ENCODE peak calls at places on chromosomes 12 and 14, in six cellular contexts. B, G, X, L, I and W are unnamed samples.
A peak's percentile ranks its signal among the peaks of the same experiment; 100 is the strongest.

GRCh38 chr14:95265106-95266094 is 54.3 kb downstream of the CLMN start:
- DNase-seq in B (peak; percentile 31), G (peak; percentile 89), X (peak; percentile 66), L (no peak), I (peak; percentile 86), W (peak; percentile 63)

GRCh38 chr12:112236386-112236785 is 111.0 kb downstream of the TRAFD1 start:
- DNase-seq in B (no peak), G (peak; percentile 6), X (no peak), L (no peak), I (no peak), W (no peak)

GRCh38 chr12:110266980-110267620 is 13.9 kb upstream of the ATP2A2 start:
- DNase-seq in B (peak; percentile 44), G (peak; percentile 91), X (no peak), L (peak; percentile 64), I (no peak), W (peak; percentile 94)

GRCh38 chr14:24674204-24674970 is 40.4 kb upstream of the GZMB start:
- DNase-seq in B (no peak), G (no peak), X (no peak), L (no peak), I (no peak), W (no peak)

GRCh38 chr12:50665170-50665569 is 98.7 kb upstream of the ATF1 start:
- DNase-seq in B (no peak), G (no peak), X (no peak), L (no peak), I (no peak), W (no peak)

GRCh38 chr14:64778114-64778754 is 74.0 kb downstream of the PLEKHG3 start:
- DNase-seq in B (no peak), G (no peak), X (no peak), L (no peak), I (no peak), W (no peak)

GRCh38 chr14:34301107-34301734 is 160.8 kb downstream of the SPTSSA start:
- DNase-seq in B (peak; percentile 16), G (peak; percentile 52), X (no peak), L (no peak), I (no peak), W (peak; percentile 52)

GRCh38 chr12:131452444-131452860 is 258.4 kb upstream of the SFSWAP start:
- DNase-seq in B (no peak), G (no peak), X (no peak), L (no peak), I (no peak), W (no peak)

GRCh38 chr12:50052964-50053363 is 4.4 kb upstream of the ASIC1 start:
- DNase-seq in B (no peak), G (no peak), X (no peak), L (no peak), I (no peak), W (no peak)

GRCh38 chr14:88868558-88869159 is 44.2 kb downstream of the TTC8 start:
- DNase-seq in B (no peak), G (peak; percentile 24), X (no peak), L (no peak), I (no peak), W (no peak)

GRCh38 chr12:132559652-132560420 is 50.5 kb downstream of the LRCOL1 start:
- DNase-seq in B (no peak), G (peak; percentile 86), X (peak; percentile 51), L (no peak), I (no peak), W (no peak)

GRCh38 chr12:101165319-101165718 is 44.7 kb downstream of the SLC5A8 start:
- DNase-seq in B (no peak), G (no peak), X (no peak), L (no peak), I (no peak), W (no peak)

GRCh38 chr12:125860672-125861288 is 795.5 kb downstream of the AACS start:
- DNase-seq in B (no peak), G (no peak), X (no peak), L (no peak), I (no peak), W (no peak)

GRCh38 chr12:49982246-49983229 is 9.8 kb downstream of the AQP6 start:
- DNase-seq in B (no peak), G (peak; percentile 73), X (no peak), L (no peak), I (no peak), W (no peak)

GRCh38 chr14:77199590-77199989 is 18.0 kb downstream of the TMEM63C start:
- DNase-seq in B (no peak), G (no peak), X (no peak), L (no peak), I (no peak), W (no peak)

GRCh38 chr12:25458047-25458552 is 95.0 kb downstream of the LMNTD1 start:
- DNase-seq in B (no peak), G (peak; percentile 98), X (no peak), L (no peak), I (peak; percentile 89), W (peak; percentile 94)

DNA sequence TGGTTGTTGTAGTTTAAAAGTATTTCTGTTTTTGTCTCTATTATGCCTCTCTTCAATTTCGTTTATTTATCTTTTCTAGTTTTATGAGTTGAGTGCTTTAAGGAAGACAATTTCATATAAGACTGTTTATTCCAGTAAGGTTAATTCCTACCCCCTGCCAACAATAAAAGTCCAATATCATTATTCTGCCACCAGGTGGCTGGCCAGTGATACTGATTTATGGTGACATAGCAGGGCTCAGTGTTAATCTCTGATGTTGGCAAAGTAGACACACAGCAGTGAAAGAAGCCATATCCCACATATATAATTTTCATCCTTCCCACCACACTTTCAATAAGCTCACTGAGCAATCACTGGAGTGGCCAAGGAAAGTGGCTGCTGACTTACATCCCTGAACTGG is 69.0 kb upstream of the BMP4 start:
- DNase-seq in B (no peak), G (peak; percentile 57), X (no peak), L (no peak), I (no peak), W (no peak)
- TF ChIP-seq CTCF in B (no peak), G (peak; percentile 24), X (peak; percentile 45), L (no peak), I (peak; percentile 31), W (peak; percentile 35)

GRCh38 chr12:57738661-57739237 is at the start of gene AGAP2:
- DNase-seq in B (no peak), G (no peak), X (no peak), L (no peak), I (no peak), W (no peak)
- H3K4me3 ChIP-seq in B (no peak within 1 kb of the TSS), G (peak within 1 kb of the TSS; percentile 9), X (no peak within 1 kb of the TSS), L (peak within 1 kb of the TSS; percentile 34), I (peak within 1 kb of the TSS; percentile 42), W (peak within 1 kb of the TSS; percentile 26)

DNA sequence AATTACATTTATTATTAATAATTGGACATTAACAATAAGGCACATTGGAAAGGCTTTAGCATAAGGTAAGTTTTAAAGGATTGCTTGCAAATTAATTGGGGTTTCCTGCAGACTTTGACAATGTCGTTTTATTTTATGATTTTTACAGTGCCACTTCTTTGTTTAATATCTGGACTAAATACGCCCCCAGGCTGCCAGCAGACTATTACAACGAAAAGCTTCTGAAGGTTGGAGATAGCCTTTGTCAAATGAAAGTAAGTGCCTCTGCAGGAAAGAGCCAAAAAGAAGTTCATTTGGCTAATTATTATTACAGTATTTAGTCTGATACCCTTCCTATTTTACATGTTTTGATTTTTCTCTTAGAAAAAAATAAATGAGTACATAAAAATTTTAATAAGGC is 11.3 kb downstream of the CFAP54 start:
- DNase-seq in B (no peak), G (peak; percentile 58), X (no peak), L (no peak), I (no peak), W (no peak)
- TF ChIP-seq CTCF in B (peak; percentile 29), G (peak; percentile 20), X (no peak), L (no peak), I (no peak), W (peak; percentile 9)

GRCh38 chr12:114789276-114789675 is 105.3 kb upstream of the TBX3 start:
- DNase-seq in B (no peak), G (no peak), X (no peak), L (no peak), I (no peak), W (no peak)

GRCh38 chr12:114780746-114781399 is 96.9 kb upstream of the TBX3 start:
- DNase-seq in B (no peak), G (no peak), X (no peak), L (no peak), I (no peak), W (no peak)

GRCh38 chr12:114779647-114780046 is 95.7 kb upstream of the TBX3 start:
- DNase-seq in B (no peak), G (no peak), X (no peak), L (no peak), I (no peak), W (no peak)

GRCh38 chr12:114783176-114783575 is 99.2 kb upstream of the TBX3 start:
- DNase-seq in B (no peak), G (peak; percentile 26), X (no peak), L (no peak), I (no peak), W (no peak)

DNA sequence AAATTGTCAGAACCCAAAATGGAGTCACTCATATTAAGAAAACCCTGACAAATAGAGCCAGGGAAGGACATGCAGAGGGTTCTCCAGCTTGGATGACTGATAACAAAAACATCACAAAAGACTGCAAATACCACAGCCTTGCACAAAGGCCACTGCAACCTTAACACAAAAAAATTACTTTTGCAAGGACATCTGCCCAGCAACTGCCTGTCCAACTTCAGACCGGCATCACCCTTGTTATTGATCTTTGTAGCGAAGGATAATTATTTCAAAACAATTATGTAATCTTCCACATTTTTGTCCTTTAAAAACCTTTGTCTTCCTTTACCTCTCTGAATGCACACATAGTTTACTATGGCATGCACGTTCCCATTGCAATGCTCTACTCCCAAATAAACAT is 100.6 kb upstream of the TBX3 start:
- DNase-seq in B (no peak), G (peak; percentile 49), X (no peak), L (no peak), I (no peak), W (no peak)
- H3K4me3 ChIP-seq in B (no peak overlapping the region), G (no peak overlapping the region), X (no peak overlapping the region), L (no peak overlapping the region), I (no peak overlapping the region), W (no peak overlapping the region)

DNA sequence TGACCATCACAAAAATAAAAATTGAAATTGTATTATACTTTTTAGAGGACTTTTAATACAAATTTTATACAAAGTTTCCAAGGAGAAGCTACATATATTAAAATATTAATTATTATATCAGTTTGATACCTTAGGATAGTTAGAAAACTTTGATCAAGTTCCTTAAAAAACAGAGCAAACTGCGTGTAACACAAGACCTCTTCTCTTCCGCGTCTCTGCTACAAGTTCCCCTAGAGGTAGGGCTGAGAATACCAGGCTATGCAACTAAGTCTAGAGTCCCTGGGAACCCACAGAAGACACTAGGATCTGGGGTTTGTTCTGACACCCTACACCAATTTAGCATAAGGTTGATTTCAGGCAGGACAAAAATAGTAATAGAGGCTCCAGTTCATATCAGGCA is 319.0 kb downstream of the FOXG1 start:
- DNase-seq in B (no peak), G (peak; percentile 14), X (no peak), L (no peak), I (no peak), W (no peak)
- TF ChIP-seq CTCF in B (no peak), G (peak; percentile 40), X (no peak), L (no peak), I (peak; percentile 22), W (peak; percentile 59)

DNA sequence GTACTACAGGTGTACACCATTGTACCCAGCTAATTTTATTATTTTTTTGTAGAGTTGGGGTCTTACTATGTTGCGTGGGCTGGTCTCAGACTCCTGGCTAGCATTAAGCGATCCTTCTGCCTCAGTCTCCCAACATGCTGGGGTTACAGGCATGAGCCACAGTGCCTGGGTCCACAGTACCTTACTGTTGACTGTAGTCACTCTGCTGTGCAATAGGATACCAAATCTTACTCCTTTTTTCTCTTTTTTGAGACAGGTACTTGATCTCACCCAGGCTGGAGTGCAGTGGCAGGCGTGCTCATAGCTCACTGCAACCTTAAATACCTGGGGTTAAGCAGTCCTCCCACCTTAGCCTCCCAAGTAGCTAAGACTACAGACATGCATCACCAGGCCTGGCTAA is 25.6 kb downstream of the PSMA6 start:
- DNase-seq in B (no peak), G (no peak), X (no peak), L (no peak), I (no peak), W (no peak)
- H3K4me3 ChIP-seq in B (no peak overlapping the region), G (no peak overlapping the region), X (no peak overlapping the region), L (no peak overlapping the region), I (no peak overlapping the region), W (no peak overlapping the region)